ENCODE peak calls at places on chromosomes 3 and 15, in eight cellular contexts. M, C, U, G, S, F, Y and H are unnamed samples.

GRCh38 chr3:63067999-63068645 is 192.9 kb upstream of the CADPS start:
- DNase-seq in M (peak), C (peak), U (peak), G (no peak), S (no peak), F (peak), Y (no peak), H (peak)

GRCh38 chr3:101835676-101836075 is 13.6 kb upstream of the NFKBIZ start:
- DNase-seq in M (no peak), C (no peak), U (no peak), G (no peak), S (no peak), F (no peak), Y (no peak), H (no peak)

GRCh38 chr3:75886971-75887526 is 101.7 kb upstream of the ZNF717 start:
- DNase-seq in M (no peak), C (no peak), U (no peak), G (no peak), S (no peak), F (no peak), Y (no peak), H (no peak)

GRCh38 chr3:127417709-127418559 is 130.1 kb upstream of the PRR20G start:
- DNase-seq in M (no peak), C (peak), U (no peak), G (no peak), S (no peak), F (no peak), Y (no peak), H (no peak)

GRCh38 chr15:71107501-71107815 is 7.8 kb upstream of the THSD4 start:
- DNase-seq in M (no peak), C (no peak), U (no peak), G (no peak), S (no peak), F (no peak), Y (no peak), H (no peak)

GRCh38 chr3:13119471-13120220 is 46.4 kb upstream of the IQSEC1 start:
- DNase-seq in M (no peak), C (no peak), U (no peak), G (no peak), S (no peak), F (no peak), Y (no peak), H (peak)

GRCh38 chr3:139358857-139359562 is 15.2 kb downstream of the MRPS22 start:
- DNase-seq in M (no peak), C (no peak), U (no peak), G (no peak), S (no peak), F (no peak), Y (no peak), H (peak)

GRCh38 chr15:97126556-97127233 is 796.2 kb downstream of the NR2F2 start:
- DNase-seq in M (no peak), C (peak), U (no peak), G (no peak), S (no peak), F (peak), Y (no peak), H (no peak)

GRCh38 chr15:35777016-35777415 is 231.1 kb upstream of the DPH6 start:
- DNase-seq in M (no peak), C (no peak), U (no peak), G (no peak), S (no peak), F (no peak), Y (no peak), H (no peak)

GRCh38 chr15:75809986-75810750 is 33.1 kb upstream of the UBE2Q2 start:
- DNase-seq in M (peak), C (peak), U (peak), G (no peak), S (peak), F (peak), Y (no peak), H (no peak)

GRCh38 chr3:154161806-154162205 is 40.6 kb downstream of the ARHGEF26 start:
- DNase-seq in M (no peak), C (peak), U (no peak), G (no peak), S (no peak), F (peak), Y (no peak), H (no peak)

GRCh38 chr3:142003291-142003690 is 126.8 kb downstream of the ATP1B3 start:
- DNase-seq in M (no peak), C (no peak), U (no peak), G (no peak), S (no peak), F (no peak), Y (no peak), H (no peak)

GRCh38 chr3:157807286-157807685 is 298.9 kb downstream of the SHOX2 start:
- DNase-seq in M (no peak), C (peak), U (no peak), G (no peak), S (no peak), F (peak), Y (no peak), H (no peak)

GRCh38 chr3:121111914-121112612 is 204.1 kb downstream of the STXBP5L start:
- DNase-seq in M (no peak), C (no peak), U (no peak), G (no peak), S (no peak), F (no peak), Y (no peak), H (no peak)

GRCh38 chr3:122794779-122795673 is at the start of gene SLC49A4:
- DNase-seq in M (peak), C (peak), U (peak), G (peak), S (peak), F (peak), Y (no peak), H (peak)

GRCh38 chr3:197464794-197465193 is 91.0 kb downstream of the BDH1 start:
- DNase-seq in M (no peak), C (no peak), U (no peak), G (no peak), S (no peak), F (no peak), Y (no peak), H (no peak)

GRCh38 chr3:65714138-65714537 is 324.6 kb downstream of the MAGI1 start:
- DNase-seq in M (peak), C (peak), U (no peak), G (no peak), S (no peak), F (no peak), Y (no peak), H (no peak)

GRCh38 chr3:104367000-104367399 is 999.7 kb upstream of the ALCAM start:
- DNase-seq in M (peak), C (no peak), U (no peak), G (no peak), S (no peak), F (no peak), Y (no peak), H (no peak)

GRCh38 chr3:65883614-65884013 is 155.1 kb downstream of the MAGI1 start:
- DNase-seq in M (no peak), C (no peak), U (no peak), G (no peak), S (no peak), F (no peak), Y (no peak), H (no peak)

GRCh38 chr3:50620420-50620819 is 3.5 kb downstream of the MAPKAPK3 start:
- DNase-seq in M (no peak), C (no peak), U (peak), G (no peak), S (no peak), F (no peak), Y (no peak), H (no peak)

GRCh38 chr3:53194218-53195065 is 33.4 kb downstream of the PRKCD start:
- DNase-seq in M (peak), C (peak), U (no peak), G (no peak), S (no peak), F (no peak), Y (no peak), H (peak)

GRCh38 chr3:53192608-53193007 is 31.6 kb downstream of the PRKCD start:
- DNase-seq in M (no peak), C (no peak), U (no peak), G (no peak), S (no peak), F (no peak), Y (no peak), H (peak)

GRCh38 chr3:53191836-53192480 is 30.9 kb downstream of the PRKCD start:
- DNase-seq in M (no peak), C (no peak), U (no peak), G (no peak), S (no peak), F (no peak), Y (no peak), H (no peak)

GRCh38 chr3:53195066-53195450 is 34.0 kb downstream of the PRKCD start:
- DNase-seq in M (no peak), C (no peak), U (no peak), G (no peak), S (no peak), F (no peak), Y (no peak), H (no peak)

GRCh38 chr3:53193466-53194217 is 32.6 kb downstream of the PRKCD start:
- DNase-seq in M (no peak), C (no peak), U (no peak), G (no peak), S (no peak), F (no peak), Y (no peak), H (peak)
- H3K27ac ChIP-seq in M (no peak), C (no peak), U (no peak), G (no peak), S (peak), F (no peak), Y (no peak), H (peak)

DNA sequence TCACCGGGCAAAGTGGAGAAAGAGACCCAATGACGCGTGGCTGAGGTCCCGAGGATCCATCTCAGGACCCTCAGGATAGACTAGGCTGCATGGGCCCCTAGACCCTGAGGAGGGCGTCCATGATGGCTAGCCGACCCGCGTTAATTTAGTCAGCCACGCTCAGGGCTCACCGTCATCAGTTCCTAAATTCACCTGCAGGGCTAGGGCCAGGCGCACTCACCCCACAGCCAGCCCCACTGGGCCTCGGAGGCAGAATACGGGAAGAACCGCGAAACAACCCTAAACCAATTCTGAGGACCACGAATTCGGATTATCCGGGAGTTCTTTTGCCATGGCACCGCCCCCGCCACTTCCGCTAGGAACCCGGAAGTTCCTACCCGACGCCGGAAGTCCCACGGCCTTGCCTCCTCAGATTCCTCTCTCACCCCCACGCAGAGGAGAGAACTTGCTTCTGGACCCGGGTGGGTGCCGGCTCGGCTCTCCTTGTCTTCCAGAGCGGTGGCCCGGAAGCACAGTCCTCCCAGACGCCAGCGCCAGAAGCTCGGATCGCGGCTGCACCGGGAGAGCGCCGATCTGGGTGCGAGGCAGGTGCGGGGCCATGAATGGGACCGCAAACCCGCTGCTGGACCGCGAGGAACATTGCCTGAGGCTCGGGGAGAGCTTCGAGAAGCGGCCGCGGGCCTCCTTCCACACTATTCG is at the start of the genes EAF1 and METTL6:
- DNase-seq in M (peak), C (peak), U (peak), G (peak), S (peak), F (peak), Y (peak), H (peak)
- H3K27ac ChIP-seq in M (peak), C (peak), U (peak), G (peak), S (peak), F (peak), Y (peak), H (peak)

DNA sequence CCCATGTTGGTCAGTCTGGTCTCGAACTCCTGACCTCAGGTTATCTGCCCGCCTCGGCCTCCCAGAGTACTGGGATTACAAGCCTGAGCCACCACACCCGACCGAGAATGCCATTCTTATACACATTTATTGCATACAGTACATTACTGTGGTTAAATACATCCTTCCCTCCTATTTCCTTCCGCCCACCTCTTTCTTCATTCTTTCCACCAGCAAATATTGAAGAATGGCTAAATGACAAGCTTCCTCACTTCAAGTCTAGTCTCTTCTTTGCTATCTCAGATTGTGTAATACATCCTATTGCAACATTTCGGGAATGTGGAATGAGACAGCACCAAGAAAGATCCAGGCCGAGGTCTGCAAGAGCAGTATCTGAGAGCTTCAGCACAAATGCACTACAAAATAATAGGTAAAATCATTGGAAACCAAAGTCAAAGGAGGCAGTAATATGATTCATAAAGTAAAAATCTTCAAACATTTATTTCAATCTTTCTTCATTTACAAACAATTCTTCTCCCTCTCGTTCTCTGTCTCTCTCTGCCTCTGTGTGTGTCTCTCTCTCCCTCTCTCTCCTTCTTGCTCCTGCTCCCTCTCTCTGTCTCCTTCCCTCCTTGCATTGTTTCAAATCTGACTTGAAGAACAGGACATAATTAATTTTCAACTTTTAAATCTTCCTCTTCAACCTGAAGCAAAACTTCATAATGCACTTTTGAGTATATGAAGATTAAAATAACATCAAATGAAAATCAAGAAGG is 94.7 kb upstream of the TGFBR2 start:
- DNase-seq in M (no peak), C (peak), U (no peak), G (no peak), S (no peak), F (peak), Y (no peak), H (no peak)
- H3K27ac ChIP-seq in M (no peak), C (peak), U (no peak), G (no peak), S (no peak), F (peak), Y (no peak), H (no peak)

DNA sequence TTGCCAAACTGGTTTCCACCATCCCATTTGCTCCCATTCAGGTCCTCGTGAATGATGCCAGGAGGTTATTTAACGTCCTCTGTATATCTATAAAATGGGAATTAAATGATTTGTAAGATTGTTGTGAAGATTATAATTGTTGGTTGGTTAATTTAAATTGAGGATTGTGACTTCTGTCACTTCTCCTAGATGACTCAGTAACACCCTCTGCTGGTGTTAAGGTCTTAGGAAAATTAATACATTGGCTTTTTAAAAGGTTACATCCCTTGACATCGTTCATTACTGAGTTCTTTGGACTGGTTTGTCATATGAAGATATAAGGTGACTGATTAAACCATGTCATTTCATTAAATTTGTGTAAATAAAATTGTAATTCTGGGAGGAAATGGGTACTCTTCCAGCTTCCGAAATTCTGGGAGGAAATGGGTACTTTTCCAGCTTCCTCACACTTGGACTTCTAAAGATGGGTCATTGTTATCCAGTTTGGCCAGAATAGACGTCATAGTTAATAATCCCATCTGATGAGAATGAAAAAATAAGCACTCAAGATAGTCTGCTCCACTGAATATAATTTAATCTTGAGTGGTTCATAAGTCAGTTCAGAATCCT is 33.3 kb upstream of the PAQR5 start:
- DNase-seq in M (peak), C (peak), U (peak), G (no peak), S (peak), F (peak), Y (no peak), H (no peak)
- H3K27ac ChIP-seq in M (no peak), C (no peak), U (no peak), G (no peak), S (no peak), F (no peak), Y (no peak), H (no peak)

DNA sequence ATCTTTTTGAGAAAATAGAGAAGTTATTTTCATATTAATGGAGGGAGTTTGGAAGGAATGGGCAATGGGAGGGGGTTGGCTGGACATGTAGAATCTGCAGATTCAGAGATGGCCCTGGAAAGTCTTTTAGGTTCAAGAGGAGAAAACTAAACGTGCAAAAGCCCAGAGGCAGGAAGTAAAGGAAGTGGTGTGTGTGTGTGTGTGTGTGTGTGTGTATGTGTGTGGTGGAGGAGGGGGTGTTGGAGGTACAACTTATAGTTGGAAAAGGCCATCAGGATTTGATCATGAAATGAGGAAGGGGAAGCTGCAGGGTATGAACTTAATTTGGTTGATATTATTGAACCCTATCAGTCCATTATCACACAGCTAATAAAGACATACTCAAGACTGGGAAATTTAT is 5.6 kb upstream of the LPP start:
- DNase-seq in M (no peak), C (no peak), U (no peak), G (no peak), S (no peak), F (no peak), Y (no peak), H (no peak)
- H3K27ac ChIP-seq in M (no peak), C (no peak), U (no peak), G (no peak), S (no peak), F (no peak), Y (no peak), H (no peak)

DNA sequence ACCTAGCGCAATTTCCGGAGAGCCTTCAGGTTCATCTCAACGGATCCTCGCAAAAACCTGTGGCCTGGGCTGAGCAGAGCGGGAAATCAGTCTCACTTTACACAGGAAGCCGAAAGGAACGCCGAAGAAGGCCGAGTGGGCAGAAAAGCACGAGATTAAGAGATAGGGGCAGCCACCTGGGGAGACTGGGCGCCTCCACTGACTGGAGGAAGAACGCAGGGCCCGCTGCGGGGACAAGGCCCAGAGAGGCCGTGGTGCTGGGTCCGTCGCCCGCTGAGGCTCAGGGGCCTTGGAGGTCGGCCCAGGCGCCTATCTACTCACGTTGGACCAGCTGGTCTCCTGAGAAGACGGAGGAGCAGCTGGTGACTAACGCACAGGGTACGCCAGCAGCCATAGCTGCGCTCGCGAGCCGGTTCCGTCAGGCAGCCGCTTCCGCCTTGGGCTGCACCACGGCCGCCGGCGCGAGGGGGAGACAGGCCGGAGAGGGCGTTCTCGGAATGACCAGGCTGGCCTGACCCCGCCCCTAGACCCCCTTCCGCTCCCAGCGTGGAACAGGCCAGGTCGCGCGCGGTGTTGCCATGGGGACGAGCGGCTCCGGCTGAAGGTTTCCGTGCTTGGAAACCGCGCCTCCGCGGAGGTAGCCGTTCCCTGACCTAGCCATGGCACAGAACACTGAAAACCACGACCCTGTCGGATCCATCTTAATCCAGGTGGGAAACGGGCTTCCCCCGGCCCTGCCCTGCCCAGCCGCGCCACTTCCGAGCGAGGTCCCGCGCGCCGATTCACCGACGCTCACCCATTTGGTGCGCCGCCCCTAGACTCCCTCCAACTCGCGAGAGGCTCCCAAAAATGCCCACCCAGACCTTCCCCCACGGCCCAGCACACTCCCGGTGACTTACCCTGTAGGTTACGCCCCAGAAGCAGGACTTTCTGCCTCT is at the start of the genes AAGAB and IQCH:
- DNase-seq in M (peak), C (peak), U (peak), G (peak), S (peak), F (peak), Y (peak), H (peak)
- H3K27ac ChIP-seq in M (peak), C (peak), U (peak), G (peak), S (peak), F (peak), Y (peak), H (peak)

GRCh38 chr3:100024520-100025303 is 89.6 kb downstream of the FILIP1L start:
- DNase-seq in M (no peak), C (peak), U (no peak), G (no peak), S (no peak), F (peak), Y (no peak), H (no peak)
- H3K27ac ChIP-seq in M (no peak), C (peak), U (no peak), G (no peak), S (no peak), F (no peak), Y (no peak), H (no peak)